ENCODE peak calls at places on chromosome 4, in four cellular contexts. W is HCT116, G is right lobe of liver, Y is neural progenitor cell. J is an unnamed sample. For H3K4me1, the result is how much of the 10 kb centered on the place peaks cover.

GRCh38 chr4:167541286-167541685 is 307.0 kb upstream of the SPOCK3 start:
- DNase-seq in Y (no peak), W (no peak), G (no peak), J (no peak)

GRCh38 chr4:141636771-141637460 is 533 bp downstream of the IL15 start:
- DNase-seq in W (peak), Y (peak), G (peak), J (peak)

GRCh38 chr4:5974321-5974720 is 43.9 kb downstream of the C4orf50 start:
- DNase-seq in W (no peak), Y (no peak), G (no peak), J (peak)

GRCh38 chr4:22876281-22876680 is 183.5 kb downstream of the GBA3 start:
- DNase-seq in W (no peak), Y (no peak), G (no peak), J (no peak)

GRCh38 chr4:145808021-145808650 is 128.2 kb downstream of the C4orf51 start:
- DNase-seq in Y (no peak), W (peak), G (no peak), J (no peak)

GRCh38 chr4:133316874-133317273 is 167.8 kb downstream of the PCDH10 start:
- DNase-seq in G (no peak), W (no peak), Y (no peak), J (no peak)

GRCh38 chr4:62194342-62194741 is 994.2 kb downstream of the ADGRL3 start:
- DNase-seq in W (no peak), Y (no peak), G (no peak), J (no peak)

GRCh38 chr4:97998203-97998602 is 145.1 kb downstream of the STPG2 start:
- DNase-seq in Y (no peak), G (no peak), W (no peak), J (no peak)

GRCh38 chr4:30728291-30728690 is 8.1 kb downstream of the PCDH7 start:
- DNase-seq in Y (no peak), G (no peak), W (no peak), J (no peak)

GRCh38 chr4:98657531-98658286 is 702 bp downstream of the TSPAN5 start:
- DNase-seq in G (no peak), Y (peak), W (no peak), J (no peak)

GRCh38 chr4:98092833-98093439 is 50.3 kb downstream of the STPG2 start:
- DNase-seq in Y (peak), W (peak), G (no peak), J (no peak)

GRCh38 chr4:25361253-25361652 is 15.8 kb upstream of the ANAPC4 start:
- DNase-seq in W (no peak), G (no peak), Y (no peak), J (no peak)

GRCh38 chr4:142474398-142475087 is 371.6 kb downstream of the INPP4B start:
- DNase-seq in Y (no peak), G (no peak), W (peak), J (peak)

GRCh38 chr4:56356650-56357049 is 30.6 kb downstream of the AASDH start:
- DNase-seq in G (no peak), Y (no peak), W (no peak), J (no peak)

GRCh38 chr4:156594619-156595018 is 377.0 kb downstream of the PDGFC start:
- DNase-seq in G (no peak), Y (no peak), W (no peak), J (peak)

GRCh38 chr4:101977096-101977495 is 186.6 kb downstream of the BANK1 start:
- DNase-seq in G (no peak), W (peak), Y (no peak), J (no peak)

GRCh38 chr4:151896880-151897279 is 136.1 kb upstream of the GATB start:
- DNase-seq in G (no peak), W (no peak), Y (no peak), J (no peak)

GRCh38 chr4:14375816-14376215 is 626.5 kb upstream of the CPEB2 start:
- DNase-seq in G (no peak), W (no peak), Y (no peak), J (no peak)

GRCh38 chr4:51906167-51906647 is 63.3 kb downstream of the DCUN1D4 start:
- DNase-seq in Y (no peak), G (no peak), W (no peak), J (no peak)

GRCh38 chr4:83267121-83267834 is 17.3 kb downstream of the COQ2 start:
- DNase-seq in W (no peak), Y (no peak), G (no peak), J (no peak)

GRCh38 chr4:4590496-4590895 is 48.6 kb upstream of the STX18 start:
- DNase-seq in G (no peak), Y (no peak), W (no peak), J (no peak)

GRCh38 chr4:55008166-55009056 is 117.0 kb downstream of the KDR start:
- DNase-seq in W (no peak), Y (peak), G (peak), J (no peak)

GRCh38 chr4:34182346-34182745 is 2062.0 kb downstream of the ARAP2 start:
- DNase-seq in W (no peak), Y (no peak), G (no peak), J (no peak)

GRCh38 chr4:74439952-74440351 is 5.0 kb upstream of the AREG start:
- DNase-seq in G (no peak), Y (no peak), W (no peak), J (no peak)

GRCh38 chr4:47519239-47519883 is 34.3 kb downstream of the ATP10D start:
- DNase-seq in Y (no peak), W (no peak), G (no peak), J (no peak)

GRCh38 chr4:21901831-21902230 is 46.7 kb downstream of the KCNIP4 start:
- DNase-seq in Y (no peak), G (no peak), W (no peak), J (no peak)

GRCh38 chr4:110514889-110515479 is 39.0 kb downstream of the ENPEP start:
- DNase-seq in W (peak), Y (peak), G (no peak), J (no peak)

GRCh38 chr4:107900067-107900466 is 31.3 kb upstream of the CYP2U1 start:
- DNase-seq in Y (no peak), W (no peak), G (no peak), J (no peak)

GRCh38 chr4:124334119-124334518 is 378.4 kb downstream of the ANKRD50 start:
- DNase-seq in Y (peak), W (peak), G (no peak), J (no peak)

GRCh38 chr4:44817905-44818304 is 91.5 kb upstream of the GNPDA2 start:
- DNase-seq in Y (no peak), G (no peak), W (no peak), J (no peak)

GRCh38 chr4:151806511-151806927 is 45.7 kb upstream of the GATB start:
- DNase-seq in G (no peak), W (no peak), Y (no peak), J (no peak)

GRCh38 chr4:145388043-145388442 is 93.6 kb upstream of the SMAD1 start:
- DNase-seq in Y (no peak), G (no peak), W (no peak), J (no peak)

GRCh38 chr4:8502836-8503585 is 62.4 kb downstream of the TRMT44 start:
- DNase-seq in G (no peak), W (no peak), Y (no peak), J (no peak)

GRCh38 chr4:123479944-123480343 is 83.3 kb downstream of the SPRY1 start:
- DNase-seq in W (no peak), G (no peak), Y (no peak), J (no peak)

GRCh38 chr4:30116401-30116800 is 603.8 kb upstream of the PCDH7 start:
- DNase-seq in W (no peak), Y (no peak), G (no peak), J (no peak)

GRCh38 chr4:121062466-121062975 is 9.8 kb downstream of the NDNF start:
- DNase-seq in G (no peak), Y (no peak), W (no peak), J (no peak)

GRCh38 chr4:86981789-86982188 is 47.0 kb downstream of the AFF1 start:
- DNase-seq in W (no peak), G (no peak), Y (no peak), J (no peak)
- H3K4me1 ChIP-seq in W (under half), G (under half), Y (under half), J (under half)

DNA sequence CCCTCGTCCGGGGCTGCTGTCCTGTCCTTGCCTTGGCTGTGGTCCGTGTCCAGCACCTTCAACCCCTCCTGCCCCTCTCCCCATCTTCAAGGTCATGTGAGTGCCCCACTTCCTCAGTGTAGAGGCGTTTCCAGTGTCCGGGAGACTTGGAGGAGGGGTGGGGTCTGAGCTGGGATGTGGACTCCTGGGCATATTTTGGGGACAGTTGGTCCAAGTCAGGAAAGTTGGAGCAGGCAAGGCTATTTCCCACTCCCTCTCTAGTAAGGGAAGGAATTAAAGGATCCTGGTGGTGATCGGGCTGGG is 3.0 kb downstream of the PCGF3 start:
- DNase-seq in Y (no peak), W (no peak), G (no peak), J (no peak)
- H3K4me1 ChIP-seq in Y (under half), W (under half), G (under half), J (half or more)

DNA sequence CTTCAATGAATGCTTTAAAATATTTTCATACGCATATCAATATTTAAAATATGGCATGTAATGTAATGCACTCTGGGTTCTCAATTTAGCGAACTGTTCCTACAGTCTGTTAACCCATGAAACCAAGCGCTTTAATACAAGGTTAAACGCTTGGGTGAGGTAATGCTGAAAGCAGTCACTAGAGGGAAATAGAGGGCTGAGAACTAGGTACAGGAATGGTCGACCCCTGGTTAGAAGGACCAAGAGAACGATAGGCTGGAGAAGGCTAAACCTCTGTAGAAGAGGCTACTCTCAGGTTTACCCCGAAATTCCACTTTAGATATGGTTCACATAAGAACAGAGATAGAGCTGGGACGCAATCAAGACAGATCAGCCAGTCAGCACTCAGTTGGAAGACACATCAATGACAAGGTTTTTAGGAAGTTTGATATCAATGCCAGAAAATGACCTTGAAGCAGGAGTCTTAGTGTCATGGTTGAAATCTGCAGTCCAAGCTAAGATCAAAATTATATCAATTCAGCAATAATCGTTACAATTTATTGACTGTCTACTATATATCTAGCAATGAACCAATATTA is 26.9 kb downstream of the ARSJ start:
- DNase-seq in G (no peak), Y (peak), W (peak), J (no peak)
- H3K4me1 ChIP-seq in G (under half), Y (under half), W (under half), J (under half)

DNA sequence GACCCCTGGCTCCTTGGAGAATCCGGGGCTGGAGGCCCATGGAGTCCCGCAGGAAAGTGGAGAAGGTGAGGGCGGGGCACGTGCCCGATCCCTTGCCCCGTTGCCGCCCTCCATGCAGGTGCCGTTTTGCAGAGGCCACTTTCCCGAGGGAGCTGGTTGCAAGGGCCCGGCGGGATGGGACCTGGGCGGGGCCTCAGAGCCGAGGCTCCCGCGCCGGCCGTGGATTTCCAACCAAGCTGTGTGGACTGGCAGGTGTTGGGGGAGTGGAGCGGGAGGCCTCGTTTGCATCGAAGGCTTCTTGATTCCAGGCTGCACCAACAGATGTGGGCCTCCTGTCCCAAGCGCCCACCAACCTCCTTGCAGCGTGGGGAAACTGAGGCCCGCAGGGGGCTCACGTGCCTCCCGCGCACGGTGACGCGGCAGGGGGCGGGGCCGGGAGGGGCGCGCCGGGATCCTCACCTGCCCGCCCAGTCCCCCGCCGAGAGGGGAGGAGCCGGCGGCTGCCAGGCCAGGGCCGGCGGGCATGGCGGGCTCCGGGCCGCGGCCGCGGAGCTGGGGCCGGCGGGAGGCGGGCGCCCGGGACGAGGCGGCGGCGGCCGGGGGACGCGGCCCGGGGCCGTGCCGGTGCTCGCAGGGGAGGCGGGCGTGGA is 24.9 kb downstream of the SH3BP2 start:
- DNase-seq in G (peak), W (peak), Y (peak), J (no peak)
- H3K4me1 ChIP-seq in G (under half), W (under half), Y (under half), J (half or more)

GRCh38 chr4:77040265-77040664 is 35.5 kb downstream of the CCNI start:
- DNase-seq in W (no peak), G (no peak), Y (no peak), J (no peak)
- H3K4me1 ChIP-seq in W (under half), G (under half), Y (under half), J (under half)

GRCh38 chr4:2267841-2268240 is 5.9 kb upstream of the MXD4 start:
- DNase-seq in Y (no peak), W (no peak), G (no peak), J (no peak)

GRCh38 chr4:2270341-2271165 is 8.6 kb upstream of the MXD4 start:
- DNase-seq in Y (no peak), G (peak), W (no peak), J (no peak)

GRCh38 chr4:2268357-2269205 is 6.7 kb upstream of the MXD4 start:
- DNase-seq in W (no peak), G (peak), Y (no peak), J (no peak)

GRCh38 chr4:2269618-2270163 is 7.8 kb upstream of the MXD4 start:
- DNase-seq in G (peak), Y (no peak), W (no peak), J (no peak)

GRCh38 chr4:2269206-2269531 is 7.3 kb upstream of the MXD4 start:
- DNase-seq in W (no peak), Y (peak), G (peak), J (no peak)
- H3K4me1 ChIP-seq in W (under half), Y (under half), G (under half), J (under half)

DNA sequence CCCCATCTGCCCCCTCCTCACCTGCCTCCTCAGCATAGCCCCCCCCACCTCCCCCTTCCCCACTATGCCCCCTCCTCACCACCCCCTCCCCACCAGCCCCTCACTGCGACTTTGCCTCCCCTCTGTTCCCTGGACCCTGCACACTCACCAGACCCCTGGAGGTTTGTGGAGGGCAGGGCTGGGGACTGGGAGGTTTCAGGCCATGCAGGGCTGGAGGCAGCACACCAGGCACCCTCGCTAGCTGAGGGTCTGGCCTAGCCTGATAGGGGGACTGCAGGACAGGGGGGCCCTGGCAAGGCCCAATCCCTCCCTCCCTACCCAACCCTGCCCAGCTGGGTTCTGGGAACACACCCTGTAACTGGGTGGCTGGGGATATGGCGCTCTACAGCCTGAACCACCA is 28.0 kb downstream of the TACC3 start:
- DNase-seq in Y (no peak), G (no peak), W (no peak), J (no peak)
- H3K4me1 ChIP-seq in Y (under half), G (under half), W (under half), J (under half)

DNA sequence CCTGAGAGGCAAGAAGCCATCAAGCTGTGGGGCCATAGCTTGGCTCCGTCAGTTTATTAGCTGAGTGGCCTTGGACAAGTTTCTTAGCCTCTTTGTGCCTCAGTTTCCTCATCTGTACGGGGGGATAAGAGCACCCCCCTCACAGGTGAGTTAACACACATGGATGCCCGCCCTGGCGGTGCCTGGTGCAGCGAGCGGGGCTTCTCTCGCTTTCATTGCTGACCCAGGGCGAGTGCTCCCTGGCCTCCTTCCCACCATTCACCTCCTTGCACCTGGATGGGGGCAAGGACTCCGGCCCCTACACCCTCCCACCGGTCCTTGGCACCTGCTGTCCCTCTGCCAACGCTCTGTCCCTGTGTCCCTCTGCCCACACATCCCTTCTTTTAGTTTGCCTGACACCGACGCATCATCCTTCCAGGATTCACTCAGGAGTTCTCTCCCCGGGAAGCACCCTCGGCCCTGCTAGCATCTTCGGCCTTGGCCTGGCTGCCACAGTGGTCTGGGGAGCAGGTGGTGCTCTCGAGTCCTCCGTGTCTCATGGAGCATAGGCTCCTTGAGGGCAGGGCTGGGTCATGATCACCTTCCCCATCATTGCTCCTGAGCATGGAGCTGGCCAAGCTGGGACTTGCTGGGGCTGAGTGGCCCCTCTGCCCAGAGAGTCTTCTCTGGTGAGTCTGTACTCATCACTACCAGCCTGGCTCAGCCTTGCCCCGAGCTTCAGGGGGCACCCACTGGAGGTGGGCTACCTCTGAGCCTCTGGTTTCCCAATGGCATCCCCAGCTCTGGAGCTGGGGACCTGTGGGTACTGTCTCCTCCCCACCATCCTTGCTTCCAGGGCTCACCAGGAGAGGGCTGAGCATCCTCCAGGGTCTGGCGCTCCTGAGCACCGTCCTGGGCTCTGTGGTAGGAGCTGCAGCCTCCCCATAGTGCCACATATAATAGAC is 53.8 kb upstream of the SORCS2 start:
- DNase-seq in W (no peak), Y (no peak), G (no peak), J (no peak)
- H3K4me1 ChIP-seq in W (under half), Y (under half), G (under half), J (under half)

GRCh38 chr4:139664442-139664841 is 1.2 kb upstream of the MGST2 start:
- DNase-seq in G (no peak), W (no peak), Y (no peak), J (no peak)

GRCh38 chr4:139666735-139667266 is 1.2 kb downstream of the MGST2 start:
- DNase-seq in Y (peak), G (no peak), W (no peak), J (peak)

GRCh38 chr4:139668036-139668435 is 2.4 kb downstream of the MGST2 start:
- DNase-seq in Y (no peak), W (no peak), G (no peak), J (no peak)

GRCh38 chr4:139665079-139665689 is 435 bp upstream of the MGST2 start:
- DNase-seq in W (no peak), G (no peak), Y (no peak), J (no peak)

DNA sequence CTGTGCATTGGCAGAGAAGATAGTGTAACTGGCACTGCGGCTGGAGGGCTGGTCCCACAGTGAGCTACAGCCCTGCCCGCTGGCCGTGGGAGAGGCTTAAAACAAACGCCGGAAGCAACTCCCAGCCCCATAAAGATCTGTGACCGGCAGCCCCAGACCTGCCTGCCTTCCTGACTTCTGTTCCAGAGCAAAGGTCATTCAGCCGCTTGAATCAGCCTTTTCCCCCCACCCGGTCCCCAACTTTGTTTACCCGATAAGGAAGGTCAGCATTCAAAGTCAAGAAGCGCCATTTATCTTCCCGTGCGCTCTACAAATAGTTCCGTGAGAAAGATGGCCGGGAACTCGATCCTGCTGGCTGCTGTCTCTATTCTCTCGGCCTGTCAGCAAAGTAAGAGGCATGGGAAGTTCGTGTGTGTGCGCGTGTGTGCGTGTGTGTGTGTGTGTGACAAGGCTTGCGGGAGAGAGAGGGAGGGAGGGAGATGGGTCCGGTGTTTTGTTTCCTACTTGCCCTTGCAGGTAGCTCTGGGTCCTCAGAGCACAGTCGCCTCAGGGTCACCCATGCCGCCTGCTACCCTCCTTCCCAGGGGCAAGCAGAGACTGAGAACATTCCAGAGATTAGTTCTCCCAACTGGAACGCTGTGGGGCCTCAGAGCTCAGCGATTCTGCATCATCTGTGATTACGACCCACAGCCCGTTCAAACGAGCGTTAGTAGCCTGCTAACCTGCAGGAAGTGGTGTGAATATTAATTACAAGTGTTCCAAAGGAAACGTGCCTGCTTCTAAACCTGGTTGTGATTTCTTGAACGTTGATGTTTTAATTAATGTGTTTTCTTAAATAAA is at the start of gene MGST2:
- DNase-seq in W (no peak), Y (peak), G (peak), J (peak)
- H3K4me1 ChIP-seq in W (under half), Y (under half), G (under half), J (under half)

J was measured in stomach.